ENCODE peak calls at places on chromosomes 4 and X, in eight cellular contexts. X, K, I, J, A, D, F and C are unnamed samples.

GRCh38 chr4:107467461-107467860 is 252.6 kb downstream of the PAPSS1 start:
- DNase-seq in X (no peak), K (no peak), I (no peak), J (no peak), A (no peak), D (no peak), F (no peak), C (no peak)

GRCh38 chrX:56499372-56499771 is 64.1 kb upstream of the UBQLN2 start:
- DNase-seq in X (no peak), K (no peak), I (no peak), J (no peak), A (no peak), D (no peak), F (no peak), C (no peak)

GRCh38 chr4:24794111-24794860 is 1.1 kb upstream of the SOD3 start:
- DNase-seq in X (peak), K (no peak), I (peak), J (no peak), A (no peak), D (no peak), F (no peak), C (no peak)

GRCh38 chrX:53481093-53481492 is 46.9 kb upstream of the HSD17B10 start:
- DNase-seq in X (no peak), K (no peak), I (no peak), J (peak), A (no peak), D (no peak), F (no peak), C (peak)

GRCh38 chrX:10725071-10725470 is 104.7 kb upstream of the MID1 start:
- DNase-seq in X (no peak), K (no peak), I (no peak), J (peak), A (no peak), D (no peak), F (no peak), C (no peak)

GRCh38 chrX:17738002-17738713 is 865 bp downstream of the SCML1 start:
- DNase-seq in X (peak), K (peak), I (no peak), J (no peak), A (peak), D (peak), F (no peak), C (peak)

GRCh38 chr4:155722816-155723499 is 35.9 kb upstream of the GUCY1B1 start:
- DNase-seq in X (peak), K (peak), I (no peak), J (no peak), A (no peak), D (no peak), F (peak), C (peak)

GRCh38 chr4:7050481-7051143 is 7.4 kb downstream of the TADA2B start:
- DNase-seq in X (no peak), K (no peak), I (no peak), J (no peak), A (no peak), D (no peak), F (no peak), C (no peak)

GRCh38 chrX:119481218-119481875 is 13.1 kb downstream of the SLC25A5 start:
- DNase-seq in X (no peak), K (no peak), I (peak), J (no peak), A (peak), D (no peak), F (no peak), C (no peak)

GRCh38 chrX:53223955-53224859 is 800 bp downstream of the KDM5C start:
- DNase-seq in X (peak), K (peak), I (no peak), J (peak), A (no peak), D (no peak), F (peak), C (peak)

GRCh38 chrX:121958886-121959285 is 911.5 kb downstream of the GLUD2 start:
- DNase-seq in X (peak), K (peak), I (no peak), J (no peak), A (no peak), D (no peak), F (no peak), C (peak)

GRCh38 chrX:151752847-151753246 is 18.3 kb downstream of the CNGA2 start:
- DNase-seq in X (no peak), K (no peak), I (no peak), J (no peak), A (no peak), D (no peak), F (no peak), C (peak)

GRCh38 chrX:31165241-31166035 is 93.6 kb upstream of the FTHL17 start:
- DNase-seq in X (peak), K (no peak), I (no peak), J (no peak), A (no peak), D (no peak), F (no peak), C (no peak)

GRCh38 chrX:133053854-133054565 is 42.9 kb downstream of the USP26 start:
- DNase-seq in X (no peak), K (peak), I (no peak), J (no peak), A (no peak), D (no peak), F (no peak), C (no peak)

GRCh38 chr4:830776-831482 is 5.0 kb upstream of the CPLX1 start:
- DNase-seq in X (no peak), K (no peak), I (peak), J (no peak), A (peak), D (no peak), F (no peak), C (no peak)

GRCh38 chrX:154365052-154365600 is 9.3 kb downstream of the FLNA start:
- DNase-seq in X (no peak), K (no peak), I (no peak), J (no peak), A (no peak), D (no peak), F (no peak), C (no peak)

GRCh38 chrX:677376-677775 is 46.8 kb downstream of the SHOX start:
- DNase-seq in X (no peak), K (no peak), I (no peak), J (no peak), A (no peak), D (no peak), F (no peak), C (no peak)

GRCh38 chr4:186719925-186720694 is 3.5 kb downstream of the FAT1 start:
- DNase-seq in X (peak), K (peak), I (no peak), J (no peak), A (no peak), D (no peak), F (no peak), C (peak)
- TF ChIP-seq CTCF in X (peak), K (peak), I (peak), J (peak), A (peak), D (peak), F (peak), C (no peak)

GRCh38 chrX:40097492-40098263 is at the start of gene BCOR:
- DNase-seq in X (peak), K (no peak), I (peak), J (peak), A (peak), D (no peak), F (no peak), C (peak)

GRCh38 chrX:40100141-40100536 is 2.4 kb upstream of the BCOR start:
- DNase-seq in X (no peak), K (no peak), I (peak), J (no peak), A (peak), D (no peak), F (no peak), C (no peak)

GRCh38 chrX:40098264-40099045 is 697 bp upstream of the BCOR start:
- DNase-seq in X (peak), K (peak), I (peak), J (peak), A (peak), D (no peak), F (no peak), C (no peak)

GRCh38 chrX:40100537-40101429 is 3.0 kb upstream of the BCOR start:
- DNase-seq in X (no peak), K (no peak), I (no peak), J (no peak), A (no peak), D (no peak), F (no peak), C (no peak)

DNA sequence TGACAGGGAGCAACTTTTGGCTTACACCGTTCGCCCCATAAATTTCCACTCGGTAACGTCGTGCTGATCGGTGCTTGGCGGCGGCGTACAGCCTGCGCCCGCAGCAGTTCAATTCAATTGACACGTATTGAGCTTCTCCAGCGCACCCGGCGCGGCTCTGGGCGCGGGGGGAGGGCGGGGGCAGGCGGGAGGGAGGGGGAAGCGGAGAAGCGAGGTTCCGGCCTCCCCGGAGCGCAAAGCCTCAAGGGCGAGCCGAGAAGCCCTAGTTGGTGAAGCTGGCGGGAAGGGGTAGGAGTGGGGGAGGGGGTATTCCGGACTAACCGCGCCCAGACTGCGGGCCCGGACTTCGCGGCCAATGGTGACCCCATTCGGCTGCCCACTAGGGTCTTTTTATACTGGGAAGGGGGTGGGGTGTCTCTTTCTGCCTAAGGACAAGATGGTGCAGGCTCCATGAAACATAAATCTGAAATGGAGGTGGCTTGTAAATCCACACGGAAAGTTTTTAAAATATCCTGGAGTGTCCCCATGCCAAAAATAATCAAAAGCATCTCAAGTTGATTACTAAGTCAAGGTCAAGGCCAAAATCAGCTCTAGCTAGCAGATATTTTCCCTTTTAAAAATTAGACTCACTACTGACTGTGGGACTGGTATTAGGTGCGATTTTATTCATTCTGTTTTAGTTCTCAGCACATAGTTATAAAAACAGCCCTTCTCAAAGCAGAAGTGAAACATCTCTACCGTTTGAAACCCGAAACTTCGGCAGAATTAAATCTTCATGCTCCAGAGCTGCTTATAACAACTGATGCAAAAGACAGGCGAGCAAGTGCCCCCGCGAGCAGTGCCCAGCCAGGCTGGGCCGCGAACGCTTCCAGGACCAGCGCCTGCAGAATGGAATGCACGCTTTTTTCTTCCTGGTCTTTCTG is 1.5 kb upstream of the BCOR start:
- DNase-seq in X (no peak), K (no peak), I (peak), J (peak), A (peak), D (no peak), F (no peak), C (no peak)
- H3K4me3 ChIP-seq in X (peak), K (peak), I (peak), J (peak), A (peak), D (peak), F (peak), C (peak)

GRCh38 chr4:75940692-75941253 is at the start of gene NAAA:
- DNase-seq in X (peak), K (peak), I (peak), J (peak), A (peak), D (peak), F (no peak), C (peak)
- TF ChIP-seq CTCF in X (no peak), K (no peak), I (no peak), J (peak), A (no peak), D (peak), F (no peak), C (no peak)

DNA sequence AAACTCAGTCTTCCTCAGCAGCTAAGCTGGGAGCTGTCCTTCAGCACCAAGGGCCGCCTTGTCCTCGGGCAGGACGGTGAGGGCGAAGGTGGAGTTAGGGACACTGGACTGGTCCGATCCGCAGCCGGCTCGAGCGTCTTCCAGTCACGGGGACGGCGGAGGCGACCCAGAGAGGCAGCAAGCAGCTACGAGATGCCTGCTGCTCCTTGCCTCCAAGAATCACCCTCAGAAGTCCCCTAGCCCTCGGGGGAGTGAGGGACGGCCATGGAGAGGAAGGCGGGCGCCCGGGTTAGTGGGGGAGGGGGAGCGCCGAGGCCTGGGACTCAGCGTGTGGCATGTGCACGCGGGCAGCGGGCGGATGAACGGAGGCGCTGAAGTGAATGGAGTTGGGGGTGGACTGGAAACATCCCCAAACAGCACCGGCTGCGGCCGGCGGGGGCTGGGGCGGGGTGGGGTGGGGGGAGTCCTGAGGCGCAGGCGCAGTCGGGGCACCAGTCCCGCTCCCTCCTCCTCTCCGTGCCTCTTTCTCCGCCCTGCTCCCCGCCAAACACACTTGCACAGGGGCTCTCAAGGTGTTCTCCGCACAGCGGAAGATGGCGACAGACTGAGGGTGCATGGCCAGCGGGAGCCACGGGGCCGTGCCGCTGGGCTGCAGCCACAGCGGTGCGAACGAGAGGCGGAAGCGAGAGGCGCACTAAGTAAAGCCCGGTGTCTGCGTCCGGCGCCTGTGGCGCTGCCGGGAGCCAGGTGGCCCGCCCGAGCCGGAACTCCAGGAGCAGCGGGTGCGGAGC is at the start of gene NALF2:
- DNase-seq in X (peak), K (peak), I (peak), J (peak), A (peak), D (no peak), F (no peak), C (peak)
- H3K4me3 ChIP-seq in X (peak), K (peak), I (peak), J (peak), A (peak), D (peak), F (no peak), C (no peak)

GRCh38 chr4:185309770-185310169 is 86.0 kb downstream of the LRP2BP start:
- DNase-seq in X (no peak), K (no peak), I (no peak), J (no peak), A (no peak), D (no peak), F (no peak), C (no peak)

GRCh38 chr4:185307136-185307950 is 88.4 kb downstream of the LRP2BP start:
- DNase-seq in X (no peak), K (no peak), I (no peak), J (no peak), A (no peak), D (no peak), F (no peak), C (no peak)

GRCh38 chr4:185304541-185304940 is 91.2 kb downstream of the LRP2BP start:
- DNase-seq in X (no peak), K (no peak), I (no peak), J (no peak), A (no peak), D (no peak), F (no peak), C (peak)

GRCh38 chr4:185305979-185306442 is 89.7 kb downstream of the LRP2BP start:
- DNase-seq in X (peak), K (peak), I (no peak), J (no peak), A (no peak), D (no peak), F (peak), C (peak)

GRCh38 chr4:185304944-185305690 is 90.6 kb downstream of the LRP2BP start:
- DNase-seq in X (no peak), K (peak), I (no peak), J (no peak), A (peak), D (no peak), F (no peak), C (peak)
- TF ChIP-seq CTCF in X (peak), K (peak), I (peak), J (peak), A (peak), D (no peak), F (peak), C (peak)

GRCh38 chr4:152099555-152099954 is 338.7 kb upstream of the GATB start:
- DNase-seq in X (no peak), K (no peak), I (no peak), J (no peak), A (no peak), D (no peak), F (no peak), C (no peak)
- H3K4me3 ChIP-seq in X (no peak), K (no peak), I (no peak), J (no peak), A (no peak), D (no peak), F (no peak), C (no peak)

DNA sequence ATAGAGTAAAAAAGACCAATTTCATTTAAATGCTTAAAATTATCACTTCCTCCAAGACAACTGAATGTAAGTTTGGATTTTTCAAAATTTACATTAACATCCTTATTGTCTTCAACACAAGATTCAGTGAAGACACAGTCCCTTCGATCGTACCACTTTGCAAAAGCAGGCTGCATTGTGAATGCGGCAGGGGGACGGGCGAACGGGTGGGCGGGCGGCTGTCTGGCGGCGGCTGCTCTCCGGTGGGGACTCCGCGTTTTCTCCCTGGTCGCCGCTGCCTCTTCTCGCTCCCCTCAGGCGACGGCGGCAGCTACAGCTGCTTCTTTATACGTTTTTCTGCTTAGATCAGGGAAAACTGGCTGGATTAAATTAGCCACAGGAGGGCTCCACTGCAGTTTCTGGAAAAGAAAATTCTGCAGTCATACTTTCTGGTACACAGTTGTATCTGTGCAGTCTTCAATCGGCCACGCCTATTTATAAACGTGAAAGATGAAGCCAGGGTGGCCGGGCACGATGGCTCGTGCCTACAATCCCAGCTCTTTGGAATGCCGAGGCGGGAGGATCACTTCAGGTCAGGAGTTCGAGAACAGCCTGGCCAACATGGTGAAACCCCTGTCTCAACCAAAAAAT is 33.9 kb upstream of the HPF1 start:
- DNase-seq in X (peak), K (peak), I (peak), J (peak), A (no peak), D (peak), F (no peak), C (peak)
- TF ChIP-seq CTCF in X (peak), K (peak), I (peak), J (peak), A (peak), D (peak), F (peak), C (peak)

GRCh38 chr4:3368334-3368733 is 73.4 kb upstream of the HGFAC start:
- DNase-seq in X (no peak), K (no peak), I (no peak), J (no peak), A (no peak), D (no peak), F (no peak), C (no peak)

GRCh38 chr4:3369781-3370660 is 71.7 kb upstream of the HGFAC start:
- DNase-seq in X (peak), K (peak), I (peak), J (no peak), A (no peak), D (no peak), F (peak), C (peak)

GRCh38 chr4:3367866-3368265 is 73.9 kb upstream of the HGFAC start:
- DNase-seq in X (no peak), K (no peak), I (no peak), J (no peak), A (no peak), D (no peak), F (no peak), C (no peak)

GRCh38 chr4:3371038-3371437 is 70.7 kb upstream of the HGFAC start:
- DNase-seq in X (peak), K (peak), I (peak), J (no peak), A (no peak), D (no peak), F (no peak), C (peak)

DNA sequence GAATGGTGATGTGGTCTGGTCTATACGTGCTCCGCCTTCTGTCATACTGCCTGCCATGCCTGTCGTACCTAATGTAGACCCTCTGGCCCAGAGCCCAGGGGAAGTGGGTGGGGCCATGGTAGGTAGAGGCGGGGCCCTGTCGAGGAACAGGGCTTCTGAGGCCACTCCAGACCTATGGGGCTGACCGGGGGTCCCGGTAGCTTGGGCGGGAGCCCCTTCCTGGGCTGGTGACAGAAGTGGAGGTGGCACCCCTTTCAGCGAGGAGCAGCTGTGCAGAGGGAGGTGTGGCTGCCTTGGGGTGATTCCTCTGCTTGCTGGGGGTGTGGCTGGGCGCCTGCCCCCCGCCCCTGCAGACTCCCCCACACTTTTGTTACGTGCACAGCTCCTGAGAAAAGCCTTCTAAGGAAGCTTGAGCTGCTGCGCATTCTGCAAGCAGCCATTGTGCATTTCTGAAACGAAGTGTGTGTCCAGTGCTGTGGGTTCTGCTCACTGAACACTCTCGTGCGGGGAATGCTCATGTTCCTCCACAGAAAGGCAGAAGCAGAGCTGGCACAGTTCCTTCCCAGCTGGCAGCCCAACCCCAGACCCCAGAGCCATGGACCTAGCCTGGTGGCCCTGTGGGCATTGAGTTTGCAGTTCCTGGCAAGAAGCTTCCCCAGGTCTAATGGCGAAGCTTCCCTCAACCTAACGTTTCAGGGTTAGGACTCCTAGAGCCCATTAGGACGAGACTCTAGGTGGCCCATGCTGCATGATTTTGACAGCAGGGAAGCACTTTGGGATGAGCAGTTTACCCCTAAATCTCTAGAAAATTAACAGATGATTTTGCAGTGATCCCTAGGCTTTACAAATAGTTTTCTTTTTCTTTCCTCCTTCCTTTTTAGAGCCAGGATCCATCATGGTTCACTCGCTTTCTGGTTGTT is 72.7 kb upstream of the HGFAC start:
- DNase-seq in X (no peak), K (no peak), I (peak), J (no peak), A (no peak), D (no peak), F (no peak), C (no peak)
- H3K4me3 ChIP-seq in X (peak), K (peak), I (peak), J (no peak), A (peak), D (peak), F (peak), C (peak)